ENCODE peak calls at places on chromosomes 7 and 10, in five cellular contexts. One of them, this sample, is unnamed.

GRCh38 chr10:27512548-27512947 is 8.4 kb downstream of the RAB18 start:
- DNase-seq in upper lobe of right lung: no peak
- DNase-seq in tibial artery: no peak
- DNase-seq in GM10248: no peak
- DNase-seq in DMS 273 treated with DMSO at 0.1 percent for 48 hours: no peak
- DNase-seq in this sample: no peak

GRCh38 chr10:58414270-58415041 is 29.2 kb downstream of the TFAM start:
- DNase-seq in tibial artery: no peak
- DNase-seq in DMS 273 treated with DMSO at 0.1 percent for 48 hours: peak; percentile 0
- DNase-seq in GM10248: no peak
- DNase-seq in upper lobe of right lung: no peak
- DNase-seq in this sample: no peak

GRCh38 chr7:158746957-158747356 is 42.4 kb upstream of the NCAPG2 start:
- DNase-seq in DMS 273 treated with DMSO at 0.1 percent for 48 hours: no peak
- DNase-seq in GM10248: no peak
- DNase-seq in upper lobe of right lung: no peak
- DNase-seq in tibial artery: no peak
- DNase-seq in this sample: no peak

GRCh38 chr10:31147220-31147608 is 115.5 kb upstream of the ZNF438 start:
- DNase-seq in GM10248: no peak
- DNase-seq in DMS 273 treated with DMSO at 0.1 percent for 48 hours: no peak
- DNase-seq in tibial artery: no peak
- DNase-seq in upper lobe of right lung: no peak
- DNase-seq in this sample: no peak

GRCh38 chr10:92305133-92306072 is 14.4 kb downstream of the MARCHF5 start:
- DNase-seq in tibial artery: no peak
- DNase-seq in upper lobe of right lung: no peak
- DNase-seq in GM10248: no peak
- DNase-seq in DMS 273 treated with DMSO at 0.1 percent for 48 hours: no peak
- DNase-seq in this sample: no peak

GRCh38 chr7:156094350-156095146 is 282.3 kb upstream of the SHH start:
- DNase-seq in GM10248: no peak
- DNase-seq in DMS 273 treated with DMSO at 0.1 percent for 48 hours: no peak
- DNase-seq in tibial artery: no peak
- DNase-seq in upper lobe of right lung: peak; percentile 46
- DNase-seq in this sample: no peak

GRCh38 chr10:87504307-87504666 is 406 bp upstream of the MINPP1 start:
- DNase-seq in DMS 273 treated with DMSO at 0.1 percent for 48 hours: no peak
- DNase-seq in upper lobe of right lung: no peak
- DNase-seq in tibial artery: no peak
- DNase-seq in GM10248: no peak
- DNase-seq in this sample: no peak

GRCh38 chr7:17674166-17674955 is 265.9 kb downstream of the SNX13 start:
- DNase-seq in GM10248: no peak
- DNase-seq in tibial artery: no peak
- DNase-seq in upper lobe of right lung: no peak
- DNase-seq in DMS 273 treated with DMSO at 0.1 percent for 48 hours: no peak
- DNase-seq in this sample: no peak

GRCh38 chr10:79128923-79129305 is 60.1 kb downstream of the ZMIZ1 start:
- DNase-seq in DMS 273 treated with DMSO at 0.1 percent for 48 hours: peak; percentile 36
- DNase-seq in tibial artery: no peak
- DNase-seq in upper lobe of right lung: no peak
- DNase-seq in GM10248: no peak
- DNase-seq in this sample: no peak

GRCh38 chr10:29009464-29009863 is 279.4 kb upstream of the LYZL1 start:
- DNase-seq in GM10248: no peak
- DNase-seq in DMS 273 treated with DMSO at 0.1 percent for 48 hours: no peak
- DNase-seq in tibial artery: no peak
- DNase-seq in upper lobe of right lung: no peak
- DNase-seq in this sample: no peak

GRCh38 chr7:377069-378040 is 87.4 kb downstream of the FOXL3 start:
- DNase-seq in GM10248: no peak
- DNase-seq in upper lobe of right lung: peak; percentile 64
- DNase-seq in DMS 273 treated with DMSO at 0.1 percent for 48 hours: no peak
- DNase-seq in tibial artery: peak; percentile 18
- DNase-seq in this sample: no peak

GRCh38 chr7:100884741-100885439 is 4.6 kb downstream of the UFSP1 start:
- DNase-seq in tibial artery: no peak
- DNase-seq in GM10248: no peak
- DNase-seq in DMS 273 treated with DMSO at 0.1 percent for 48 hours: no peak
- DNase-seq in upper lobe of right lung: no peak
- DNase-seq in this sample: no peak

GRCh38 chr7:138918756-138919155 is 62.4 kb downstream of the KIAA1549 start:
- DNase-seq in DMS 273 treated with DMSO at 0.1 percent for 48 hours: no peak
- DNase-seq in tibial artery: no peak
- DNase-seq in upper lobe of right lung: no peak
- DNase-seq in GM10248: no peak
- DNase-seq in this sample: no peak

GRCh38 chr7:112112822-112113255 is 93.4 kb downstream of the DOCK4 start:
- DNase-seq in tibial artery: peak; percentile 57
- DNase-seq in DMS 273 treated with DMSO at 0.1 percent for 48 hours: no peak
- DNase-seq in upper lobe of right lung: no peak
- DNase-seq in GM10248: no peak
- DNase-seq in this sample: no peak

GRCh38 chr7:151403764-151404163 is 6.1 kb downstream of the WDR86 start:
- DNase-seq in upper lobe of right lung: peak; percentile 54
- DNase-seq in tibial artery: no peak
- DNase-seq in GM10248: no peak
- DNase-seq in DMS 273 treated with DMSO at 0.1 percent for 48 hours: no peak
- DNase-seq in this sample: no peak

GRCh38 chr7:97024209-97025129 is at the start of gene DLX5:
- DNase-seq in GM10248: no peak
- DNase-seq in tibial artery: peak; percentile 61
- DNase-seq in DMS 273 treated with DMSO at 0.1 percent for 48 hours: peak; percentile 60
- DNase-seq in upper lobe of right lung: no peak
- DNase-seq in this sample: no peak

GRCh38 chr7:115230882-115231508 is 309.1 kb downstream of the MDFIC start:
- DNase-seq in GM10248: no peak
- DNase-seq in tibial artery: no peak
- DNase-seq in upper lobe of right lung: no peak
- DNase-seq in DMS 273 treated with DMSO at 0.1 percent for 48 hours: peak; percentile 21
- DNase-seq in this sample: no peak

GRCh38 chr7:138900040-138900828 is 81.0 kb downstream of the KIAA1549 start:
- DNase-seq in DMS 273 treated with DMSO at 0.1 percent for 48 hours: no peak
- DNase-seq in GM10248: no peak
- DNase-seq in tibial artery: no peak
- DNase-seq in upper lobe of right lung: no peak
- DNase-seq in this sample: no peak

GRCh38 chr10:100163704-100164621 is 21.9 kb downstream of the ERLIN1 start:
- DNase-seq in tibial artery: no peak
- DNase-seq in upper lobe of right lung: no peak
- DNase-seq in GM10248: no peak
- DNase-seq in DMS 273 treated with DMSO at 0.1 percent for 48 hours: no peak
- DNase-seq in this sample: no peak

GRCh38 chr10:74282151-74282852 is 131.3 kb downstream of the ADK start:
- DNase-seq in upper lobe of right lung: no peak
- DNase-seq in tibial artery: no peak
- DNase-seq in DMS 273 treated with DMSO at 0.1 percent for 48 hours: no peak
- DNase-seq in GM10248: no peak
- DNase-seq in this sample: no peak

GRCh38 chr10:112771733-112772132 is 178.3 kb upstream of the TCF7L2 start:
- DNase-seq in tibial artery: no peak
- DNase-seq in DMS 273 treated with DMSO at 0.1 percent for 48 hours: no peak
- DNase-seq in upper lobe of right lung: no peak
- DNase-seq in GM10248: no peak
- DNase-seq in this sample: no peak

GRCh38 chr7:151802469-151802846 is 74.5 kb downstream of the PRKAG2 start:
- DNase-seq in GM10248: no peak
- DNase-seq in upper lobe of right lung: peak; percentile 46
- DNase-seq in DMS 273 treated with DMSO at 0.1 percent for 48 hours: no peak
- DNase-seq in tibial artery: no peak
- DNase-seq in this sample: no peak

GRCh38 chr7:11747715-11748485 is 84.1 kb downstream of the THSD7A start:
- DNase-seq in tibial artery: no peak
- DNase-seq in DMS 273 treated with DMSO at 0.1 percent for 48 hours: no peak
- DNase-seq in upper lobe of right lung: no peak
- DNase-seq in GM10248: no peak
- DNase-seq in this sample: no peak

GRCh38 chr7:159004411-159004810 is 140.3 kb downstream of the VIPR2 start:
- DNase-seq in upper lobe of right lung: no peak
- DNase-seq in GM10248: no peak
- DNase-seq in DMS 273 treated with DMSO at 0.1 percent for 48 hours: no peak
- DNase-seq in tibial artery: no peak
- DNase-seq in this sample: no peak

GRCh38 chr7:128270799-128271411 is 29.8 kb downstream of the LEP start:
- DNase-seq in tibial artery: no peak
- DNase-seq in upper lobe of right lung: peak; percentile 59
- DNase-seq in GM10248: no peak
- DNase-seq in DMS 273 treated with DMSO at 0.1 percent for 48 hours: no peak
- DNase-seq in this sample: no peak

GRCh38 chr7:47937711-47938573 is 10.3 kb downstream of the PKD1L1 start:
- DNase-seq in GM10248: peak; percentile 46
- DNase-seq in tibial artery: no peak
- DNase-seq in DMS 273 treated with DMSO at 0.1 percent for 48 hours: no peak
- DNase-seq in upper lobe of right lung: no peak
- DNase-seq in this sample: peak; percentile 82

GRCh38 chr7:50560865-50561351 is 4.3 kb downstream of the DDC start:
- DNase-seq in upper lobe of right lung: no peak
- DNase-seq in GM10248: peak; percentile 8
- DNase-seq in tibial artery: no peak
- DNase-seq in DMS 273 treated with DMSO at 0.1 percent for 48 hours: no peak
- DNase-seq in this sample: no peak

GRCh38 chr7:1694981-1695511 is 25.0 kb downstream of the ELFN1 start:
- DNase-seq in GM10248: no peak
- DNase-seq in upper lobe of right lung: peak; percentile 54
- DNase-seq in DMS 273 treated with DMSO at 0.1 percent for 48 hours: no peak
- DNase-seq in tibial artery: no peak
- DNase-seq in this sample: no peak

GRCh38 chr7:40580776-40581175 is 446.0 kb downstream of the SUGCT start:
- DNase-seq in upper lobe of right lung: no peak
- DNase-seq in DMS 273 treated with DMSO at 0.1 percent for 48 hours: no peak
- DNase-seq in tibial artery: no peak
- DNase-seq in GM10248: no peak
- DNase-seq in this sample: no peak

GRCh38 chr10:14093735-14094484 is 236.8 kb downstream of the FRMD4A start:
- DNase-seq in DMS 273 treated with DMSO at 0.1 percent for 48 hours: peak; percentile 11
- DNase-seq in tibial artery: no peak
- DNase-seq in upper lobe of right lung: no peak
- DNase-seq in GM10248: no peak
- DNase-seq in this sample: no peak

GRCh38 chr7:40058636-40059035 is 75.8 kb downstream of the MPLKIP start:
- DNase-seq in upper lobe of right lung: no peak
- DNase-seq in GM10248: no peak
- DNase-seq in DMS 273 treated with DMSO at 0.1 percent for 48 hours: no peak
- DNase-seq in tibial artery: no peak
- DNase-seq in this sample: no peak

GRCh38 chr10:89389254-89389653 is 3.2 kb upstream of the IFIT1 start:
- DNase-seq in DMS 273 treated with DMSO at 0.1 percent for 48 hours: no peak
- DNase-seq in upper lobe of right lung: no peak
- DNase-seq in GM10248: peak; percentile 25
- DNase-seq in tibial artery: no peak
- DNase-seq in this sample: no peak

GRCh38 chr7:36532981-36533499 is 143.4 kb downstream of the ANLN start:
- DNase-seq in DMS 273 treated with DMSO at 0.1 percent for 48 hours: no peak
- DNase-seq in tibial artery: no peak
- DNase-seq in upper lobe of right lung: no peak
- DNase-seq in GM10248: no peak
- DNase-seq in this sample: no peak

GRCh38 chr7:149133311-149133710 is 7.2 kb upstream of the ZNF425 start:
- DNase-seq in upper lobe of right lung: peak; percentile 2
- DNase-seq in GM10248: no peak
- DNase-seq in tibial artery: no peak
- DNase-seq in DMS 273 treated with DMSO at 0.1 percent for 48 hours: no peak
- DNase-seq in this sample: no peak

This sample was measured in GM12864.